ENCODE peak calls at places on chromosomes 3 and 15, in nine cellular contexts. M, R, O, P, W, C, A, Z and F are unnamed samples.

GRCh38 chr15:69304176-69304533 is 5.4 kb downstream of the PAQR5 start:
- DNase-seq in W (no peak), P (no peak), Z (no peak), C (no peak), A (no peak), M (peak), O (no peak), R (peak), F (peak)

GRCh38 chr15:91515188-91515754 is 338.2 kb upstream of the SLCO3A1 start:
- DNase-seq in R (peak), M (peak), Z (no peak), C (no peak), A (no peak), P (no peak), O (no peak), W (no peak), F (peak)

GRCh38 chr15:22227961-22228762 is 147.8 kb downstream of the OR4M2 start:
- DNase-seq in M (no peak), R (no peak), O (no peak), P (no peak), C (no peak), A (no peak), Z (no peak), W (no peak), F (no peak)

GRCh38 chr3:70990723-70991122 is 592.8 kb downstream of the FOXP1 start:
- DNase-seq in R (no peak), A (no peak), W (no peak), C (no peak), Z (no peak), P (no peak), M (no peak), O (no peak), F (no peak)

GRCh38 chr15:79091204-79091867 is 756 bp upstream of the RASGRF1 start:
- DNase-seq in R (peak), W (no peak), C (no peak), M (peak), O (peak), A (no peak), Z (peak), P (no peak), F (peak)

GRCh38 chr3:30786360-30786759 is 108.1 kb downstream of the GADL1 start:
- DNase-seq in M (no peak), R (no peak), W (no peak), P (no peak), Z (no peak), A (no peak), O (no peak), C (no peak), F (no peak)

GRCh38 chr3:119181765-119182164 is 8.4 kb downstream of the UPK1B start:
- DNase-seq in C (no peak), O (no peak), P (no peak), R (no peak), M (peak), Z (no peak), A (no peak), W (no peak), F (no peak)

GRCh38 chr3:172601066-172601832 is 78.0 kb upstream of the TNFSF10 start:
- DNase-seq in O (no peak), M (no peak), R (no peak), P (no peak), A (no peak), W (no peak), Z (peak), C (no peak), F (no peak)

GRCh38 chr15:34122771-34123183 is 20.9 kb downstream of the PGBD4 start:
- DNase-seq in R (no peak), C (no peak), W (no peak), M (peak), P (no peak), A (no peak), Z (no peak), O (no peak), F (no peak)

GRCh38 chr3:14767245-14767593 is 51.5 kb upstream of the FGD5 start:
- DNase-seq in P (no peak), O (no peak), A (no peak), W (no peak), M (no peak), R (no peak), C (no peak), Z (peak), F (no peak)

GRCh38 chr3:124529826-124530571 is 200.3 kb upstream of the UMPS start:
- DNase-seq in W (no peak), O (no peak), R (no peak), C (no peak), P (no peak), A (no peak), Z (no peak), M (no peak), F (no peak)

GRCh38 chr15:57496946-57497944 is 94.5 kb upstream of the MYZAP start:
- DNase-seq in C (no peak), O (no peak), P (no peak), M (no peak), R (peak), W (peak), Z (no peak), A (no peak), F (no peak)

GRCh38 chr3:173065543-173065970 is 75.5 kb downstream of the SPATA16 start:
- DNase-seq in O (no peak), R (no peak), M (peak), W (no peak), P (no peak), C (no peak), Z (no peak), A (no peak), F (peak)